ENCODE peak calls at places on chromosomes 12 and 14, in ten cellular contexts. G is C1 segment of cervical spinal cord, Q is M059J, L is fibroblast of lung, I is hippocampal formation, F is ELR, R is NCI-H1092 treated with DMSO at 0.1 percent for 48 hours, H is dermis blood vessel endothelial cell, J is AG09309, N is neural crest cell. X is an unnamed sample.

GRCh38 chr12:107126688-107127481 is 33.5 kb upstream of the CRY1 start:
- DNase-seq in G (no peak), Q (peak; percentile 14), L (peak; percentile 11), I (no peak), F (peak; percentile 56), R (peak; percentile 56), H (peak; percentile 55), J (no peak), N (no peak), X (no peak)

GRCh38 chr14:51304956-51305355 is 64.9 kb downstream of the TMX1 start:
- DNase-seq in G (no peak), Q (peak; percentile 97), L (peak; percentile 99), I (no peak), F (peak; percentile 97), R (no peak), H (no peak), J (peak; percentile 93), N (no peak), X (no peak)

GRCh38 chr12:10331642-10332239 is 24.1 kb downstream of the KLRD1 start:
- DNase-seq in G (no peak), Q (peak; percentile 64), L (peak; percentile 44), I (no peak), F (peak; percentile 72), R (peak; percentile 72), H (peak; percentile 71), J (peak; percentile 31), N (no peak), X (no peak)

GRCh38 chr14:103143535-103143934 is 20.3 kb downstream of the TNFAIP2 start:
- DNase-seq in G (no peak), Q (peak; percentile 41), L (peak; percentile 23), I (no peak), F (peak; percentile 91), R (no peak), H (no peak), J (no peak), N (no peak), X (no peak)

GRCh38 chr12:122336015-122336946 is 70.0 kb upstream of the VPS33A start:
- DNase-seq in G (no peak), Q (peak; percentile 18), L (peak; percentile 23), I (no peak), F (peak; percentile 60), R (no peak), H (peak; percentile 69), J (no peak), N (peak; percentile 22), X (no peak)

GRCh38 chr12:98955284-98955683 is 310.2 kb downstream of the APAF1 start:
- DNase-seq in G (no peak), Q (peak; percentile 21), L (no peak), I (no peak), F (peak; percentile 46), R (no peak), H (peak; percentile 37), J (no peak), N (no peak), X (no peak)

GRCh38 chr12:75543529-75543928 is 32.1 kb upstream of the KRR1 start:
- DNase-seq in G (no peak), Q (no peak), L (no peak), I (no peak), F (no peak), R (no peak), H (no peak), J (no peak), N (no peak), X (no peak)

GRCh38 chr12:52633383-52633782 is 15.0 kb upstream of the KRT73 start:
- DNase-seq in G (no peak), Q (no peak), L (no peak), I (no peak), F (no peak), R (no peak), H (no peak), J (no peak), N (no peak), X (no peak)

GRCh38 chr14:105411985-105412767 is 7.5 kb upstream of the MTA1 start:
- DNase-seq in G (no peak), Q (no peak), L (no peak), I (no peak), F (no peak), R (no peak), H (no peak), J (no peak), N (no peak), X (no peak)

GRCh38 chr12:48001426-48002178 is 2.7 kb downstream of the COL2A1 start:
- DNase-seq in G (no peak), Q (peak; percentile 39), L (peak; percentile 48), I (no peak), F (peak; percentile 48), R (peak; percentile 87), H (peak; percentile 37), J (no peak), N (peak; percentile 56), X (no peak)

GRCh38 chr14:59530349-59530748 is 46.0 kb downstream of the JKAMP start:
- DNase-seq in G (no peak), Q (no peak), L (no peak), I (no peak), F (no peak), R (no peak), H (no peak), J (no peak), N (no peak), X (no peak)

GRCh38 chr14:94472842-94473241 is 3.2 kb downstream of the SERPINA9 start:
- DNase-seq in G (no peak), Q (no peak), L (no peak), I (no peak), F (no peak), R (no peak), H (no peak), J (no peak), N (no peak), X (no peak)

GRCh38 chr14:105135700-105136395 is 32.7 kb downstream of the JAG2 start:
- DNase-seq in G (no peak), Q (no peak), L (no peak), I (no peak), F (no peak), R (no peak), H (no peak), J (no peak), N (no peak), X (no peak)

GRCh38 chr12:69910739-69911138 is 85.7 kb downstream of the MYRFL start:
- DNase-seq in G (no peak), Q (no peak), L (no peak), I (no peak), F (no peak), R (no peak), H (no peak), J (no peak), N (no peak), X (no peak)

GRCh38 chr14:87712386-87713113 is 280.4 kb downstream of the GALC start:
- DNase-seq in G (no peak), Q (no peak), L (peak; percentile 3), I (peak; percentile 8), F (no peak), R (peak; percentile 13), H (no peak), J (no peak), N (no peak), X (no peak)

GRCh38 chr12:4266990-4267389 is 6.6 kb upstream of the CCND2 start:
- DNase-seq in G (no peak), Q (no peak), L (no peak), I (no peak), F (no peak), R (no peak), H (no peak), J (no peak), N (no peak), X (no peak)

GRCh38 chr14:75427482-75428229 is at the start of gene JDP2:
- DNase-seq in G (peak; percentile 37), Q (peak; percentile 65), L (peak; percentile 75), I (peak; percentile 63), F (peak; percentile 66), R (peak; percentile 26), H (peak; percentile 63), J (peak; percentile 38), N (peak; percentile 33), X (peak; percentile 82)

GRCh38 chr14:38065101-38065762 is 142.5 kb upstream of the SSTR1 start:
- DNase-seq in G (no peak), Q (peak; percentile 43), L (no peak), I (no peak), F (peak; percentile 2), R (no peak), H (no peak), J (no peak), N (no peak), X (no peak)

GRCh38 chr12:98149270-98149669 is 366.1 kb upstream of the TMPO start:
- DNase-seq in G (no peak), Q (no peak), L (no peak), I (no peak), F (no peak), R (no peak), H (no peak), J (no peak), N (no peak), X (no peak)

GRCh38 chr12:64608901-64609542 is 1.3 kb upstream of the RASSF3 start:
- DNase-seq in G (no peak), Q (peak; percentile 79), L (peak; percentile 61), I (no peak), F (peak; percentile 88), R (no peak), H (peak; percentile 63), J (no peak), N (no peak), X (no peak)

GRCh38 chr12:57614178-57614947 is 3.1 kb downstream of the ARHGEF25 start:
- DNase-seq in G (no peak), Q (no peak), L (no peak), I (no peak), F (peak; percentile 49), R (no peak), H (peak; percentile 19), J (no peak), N (no peak), X (no peak)

GRCh38 chr12:97968641-97969171 is 506.1 kb downstream of the RMST start:
- DNase-seq in G (no peak), Q (no peak), L (no peak), I (no peak), F (no peak), R (peak; percentile 81), H (no peak), J (no peak), N (no peak), X (no peak)

GRCh38 chr14:60233251-60233650 is 15.8 kb upstream of the PPM1A start:
- DNase-seq in G (no peak), Q (no peak), L (no peak), I (no peak), F (peak; percentile 13), R (no peak), H (no peak), J (no peak), N (no peak), X (no peak)

GRCh38 chr12:109840349-109841073 is 7.3 kb upstream of the TRPV4 start:
- DNase-seq in G (no peak), Q (peak; percentile 58), L (no peak), I (peak; percentile 23), F (no peak), R (peak; percentile 16), H (no peak), J (no peak), N (no peak), X (no peak)

X was measured in omental fat pad.